ENCODE peak calls at places on chromosomes 1 and 21, in six cellular contexts. Q is HepG2, K is IMR-90, Y is GM12878, I is K562, O is H1. C is an unnamed sample.

GRCh38 chr21:26710155-26710554 is 135.1 kb downstream of the ADAMTS1 start:
- DNase-seq in Y (no peak), Q (no peak), I (no peak), O (no peak), K (no peak), C (no peak)

GRCh38 chr1:155989242-155989991 is 11.1 kb upstream of the ARHGEF2 start:
- DNase-seq in Y (no peak), K (peak; percentile 61), I (peak; percentile 70), Q (peak; percentile 50), O (no peak), C (no peak)

GRCh38 chr1:66778266-66778665 is 22.8 kb downstream of the INSL5 start:
- DNase-seq in O (no peak), I (no peak), K (no peak), Q (no peak), Y (no peak), C (no peak)

GRCh38 chr1:207346562-207346912 is 25.1 kb downstream of the CD55 start:
- DNase-seq in O (no peak), Q (no peak), K (no peak), Y (no peak), I (no peak), C (no peak)

GRCh38 chr1:60415696-60416095 is 342.1 kb upstream of the C1orf87 start:
- DNase-seq in I (no peak), K (no peak), Q (no peak), O (no peak), Y (no peak), C (no peak)

GRCh38 chr1:218521414-218522169 is 176.5 kb downstream of the TGFB2 start:
- DNase-seq in O (peak; percentile 5), K (peak; percentile 21), Y (no peak), Q (peak; percentile 45), I (peak; percentile 69), C (peak; percentile 41)

GRCh38 chr1:59071289-59071688 is 225.6 kb upstream of the FGGY start:
- DNase-seq in I (no peak), Y (no peak), Q (peak; percentile 85), K (no peak), O (no peak), C (no peak)

GRCh38 chr1:80988896-80989295 is 811.8 kb upstream of the ADGRL2 start:
- DNase-seq in Q (no peak), I (no peak), Y (no peak), K (no peak), O (no peak), C (no peak)

GRCh38 chr1:184633785-184634184 is 120.9 kb downstream of the EDEM3 start:
- DNase-seq in Q (peak; percentile 15), Y (no peak), K (no peak), O (no peak), I (no peak), C (no peak)

GRCh38 chr1:145963218-145964019 is 956 bp downstream of the ANKRD34A start:
- DNase-seq in O (no peak), K (peak; percentile 85), Q (no peak), Y (no peak), I (no peak), C (no peak)
- TF ChIP-seq CEBPB in O (no peak), K (no peak), Q (no peak), Y (no peak), I (no peak), C (no peak)

DNA sequence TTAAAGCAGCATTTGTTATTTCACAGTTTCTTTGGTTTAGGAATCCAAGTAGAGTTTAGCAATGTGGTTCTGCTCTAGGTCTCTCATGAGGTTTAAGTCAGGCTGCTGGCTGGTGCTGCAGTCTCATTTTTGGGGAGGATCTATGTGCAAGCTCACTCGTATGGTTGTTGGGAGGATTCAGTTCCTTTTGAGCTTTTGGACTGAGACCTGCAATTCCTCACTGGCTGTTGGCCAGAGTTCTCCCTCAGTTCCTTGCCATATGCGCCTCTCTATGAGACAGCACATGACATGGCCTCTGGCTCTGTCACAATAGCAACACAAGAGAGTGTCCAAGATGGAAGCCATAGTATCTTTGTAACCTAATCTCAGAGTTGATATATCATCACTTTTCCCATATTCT is 91.0 kb downstream of the OLFML2B start:
- DNase-seq in O (no peak), Y (no peak), I (no peak), Q (no peak), K (no peak), C (no peak)
- TF ChIP-seq RAD21 in O (no peak), Y (no peak), I (no peak), Q (no peak), K (no peak), C (no peak)

GRCh38 chr1:225824522-225824921 is 14.6 kb downstream of the EPHX1 start:
- DNase-seq in Q (no peak), O (no peak), Y (no peak), K (no peak), I (no peak), C (no peak)

GRCh38 chr1:225825078-225825477 is 15.2 kb downstream of the EPHX1 start:
- DNase-seq in K (no peak), I (peak; percentile 28), O (no peak), Y (no peak), Q (peak; percentile 68), C (no peak)

GRCh38 chr1:225822655-225823403 is 12.9 kb downstream of the EPHX1 start:
- DNase-seq in Y (no peak), O (no peak), Q (no peak), K (no peak), I (no peak), C (no peak)

GRCh38 chr1:225825606-225826005 is 15.7 kb downstream of the EPHX1 start:
- DNase-seq in I (no peak), Y (no peak), Q (no peak), O (no peak), K (no peak), C (no peak)

GRCh38 chr1:225823811-225824261 is 13.9 kb downstream of the EPHX1 start:
- DNase-seq in O (no peak), K (no peak), Q (no peak), I (peak; percentile 78), Y (no peak), C (no peak)
- H2AFZ ChIP-seq in O (no peak overlapping the region), K (no peak overlapping the region), Q (no peak overlapping the region), I (no peak overlapping the region), Y (no peak overlapping the region), C (no peak overlapping the region)

GRCh38 chr1:33985656-33986055 is 121.8 kb downstream of the HMGB4 start:
- DNase-seq in I (no peak), O (no peak), Y (no peak), K (peak; percentile 3), Q (peak; percentile 4), C (no peak)
- TF ChIP-seq CEBPB in I (no peak), O (no peak), Y (no peak), K (no peak), Q (no peak), C (no peak)

DNA sequence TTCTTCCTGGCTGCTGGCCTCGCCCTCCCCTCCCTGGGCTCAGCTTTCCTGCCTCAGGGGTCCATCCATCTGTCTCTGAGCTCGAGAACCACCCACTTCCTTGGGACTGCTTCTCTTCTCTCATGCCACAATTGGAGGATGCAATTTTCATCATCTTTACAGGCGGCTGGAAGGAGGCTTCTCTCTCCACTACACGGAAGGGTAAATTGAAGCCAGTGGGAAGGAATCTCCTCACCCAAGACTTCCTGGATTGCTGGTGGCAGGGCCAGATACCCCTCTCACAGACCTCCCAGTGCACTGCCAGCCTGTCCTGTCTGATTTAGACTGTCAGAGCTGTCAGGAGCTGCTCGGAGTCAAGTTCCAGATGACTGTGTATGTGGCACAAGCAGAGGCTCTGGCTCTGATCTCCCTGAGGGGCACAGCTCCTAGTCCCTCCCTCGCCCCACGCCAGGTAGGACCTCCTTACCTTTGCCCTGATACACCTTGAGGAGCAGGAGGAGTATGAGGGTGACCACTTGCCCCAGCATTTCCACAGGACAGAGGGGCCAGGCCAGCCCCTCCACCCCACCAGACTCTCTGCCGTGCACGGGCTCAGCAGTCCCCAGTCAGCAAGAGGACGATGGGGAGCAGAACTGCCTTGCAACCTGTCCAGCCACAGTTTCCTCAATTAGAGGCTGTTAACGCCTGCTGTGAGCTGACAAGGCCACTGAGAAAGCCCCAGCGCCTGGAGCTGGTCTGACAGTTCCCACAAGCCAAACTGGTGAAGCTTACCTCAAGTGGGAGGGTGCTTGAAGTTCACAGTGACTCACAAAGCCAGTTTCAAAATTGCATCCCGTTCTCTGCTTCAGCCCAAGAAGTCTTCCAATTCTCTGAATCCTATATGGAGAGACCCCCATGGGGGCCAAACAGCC is at the start of gene CD244:
- DNase-seq in Y (peak; percentile 71), Q (no peak), K (no peak), I (no peak), O (no peak), C (no peak)
- TF ChIP-seq RAD21 in Y (no peak), Q (no peak), K (no peak), I (no peak), O (no peak), C (no peak)

C was measured in HCT116.